ENCODE peak calls at places on chromosomes 7 and 10, in eight cellular contexts. R is T-helper 9 cell; M is sigmoid colon; S is stimulated activated CD8-positive, alpha-beta memory T cell treated with anti-CD3 and anti-CD28 coated beads, Interleukin-2, amount 100 ng/mL, for 1 hour; T is neural crest cell; I is hippocampal formation; U is RPMI8226; J is NCI-H446. Z is an unnamed sample.

GRCh38 chr7:20438665-20439376 is 108.1 kb downstream of the ITGB8 start:
- DNase-seq in R (no peak), M (no peak), S (no peak), T (no peak), I (no peak), U (no peak), J (peak; percentile 21), Z (no peak)

GRCh38 chr10:62379394-62379793 is 5.2 kb downstream of the ZNF365 start:
- DNase-seq in R (no peak), M (no peak), S (no peak), T (no peak), I (peak; percentile 37), U (no peak), J (no peak), Z (no peak)

GRCh38 chr10:107623292-107623691 is 458.8 kb upstream of the SORCS1 start:
- DNase-seq in R (no peak), M (no peak), S (no peak), T (no peak), I (no peak), U (no peak), J (no peak), Z (no peak)

GRCh38 chr10:65234261-65234660 is 1691.6 kb upstream of the LRRTM3 start:
- DNase-seq in R (no peak), M (no peak), S (no peak), T (no peak), I (no peak), U (no peak), J (no peak), Z (peak; percentile 4)

GRCh38 chr10:77582710-77583115 is 54.9 kb downstream of the KCNMA1 start:
- DNase-seq in R (no peak), M (peak; percentile 61), S (no peak), T (no peak), I (no peak), U (no peak), J (no peak), Z (peak; percentile 98)

GRCh38 chr7:69862413-69863064 is 264.3 kb downstream of the AUTS2 start:
- DNase-seq in R (no peak), M (no peak), S (no peak), T (no peak), I (no peak), U (no peak), J (no peak), Z (no peak)

GRCh38 chr10:122139226-122139625 is 131.9 kb upstream of the BTBD16 start:
- DNase-seq in R (no peak), M (no peak), S (no peak), T (no peak), I (no peak), U (no peak), J (no peak), Z (no peak)

GRCh38 chr10:95509281-95509680 is 51.9 kb downstream of the SORBS1 start:
- DNase-seq in R (no peak), M (no peak), S (no peak), T (no peak), I (no peak), U (no peak), J (no peak), Z (no peak)

GRCh38 chr7:142319970-142320369 is 62.1 kb upstream of the PRSS58 start:
- DNase-seq in R (peak; percentile 19), M (no peak), S (no peak), T (no peak), I (no peak), U (peak; percentile 65), J (no peak), Z (no peak)

GRCh38 chr7:73606801-73607691 is 17.3 kb downstream of the MLXIPL start:
- DNase-seq in R (peak; percentile 73), M (no peak), S (peak; percentile 35), T (peak; percentile 89), I (peak; percentile 22), U (peak; percentile 67), J (peak; percentile 36), Z (peak; percentile 48)

GRCh38 chr7:605661-606450 is 86.2 kb upstream of the PDGFA start:
- DNase-seq in R (no peak), M (no peak), S (no peak), T (no peak), I (no peak), U (no peak), J (no peak), Z (no peak)

GRCh38 chr7:111198255-111198654 is 107.3 kb downstream of the LRRN3 start:
- DNase-seq in R (no peak), M (no peak), S (no peak), T (no peak), I (no peak), U (no peak), J (no peak), Z (peak; percentile 99)

GRCh38 chr7:44530990-44531389 is 10.1 kb downstream of the NPC1L1 start:
- DNase-seq in R (no peak), M (no peak), S (no peak), T (no peak), I (no peak), U (peak; percentile 53), J (no peak), Z (no peak)

GRCh38 chr7:87192784-87193487 is 26.6 kb downstream of the TMEM243 start:
- DNase-seq in R (no peak), M (no peak), S (no peak), T (no peak), I (no peak), U (no peak), J (no peak), Z (no peak)

GRCh38 chr7:33774762-33775523 is 130.4 kb upstream of the BMPER start:
- DNase-seq in R (no peak), M (peak; percentile 70), S (no peak), T (no peak), I (peak; percentile 9), U (no peak), J (peak; percentile 71), Z (peak; percentile 80)

GRCh38 chr7:37016073-37016878 is 292.0 kb upstream of the AOAH start:
- DNase-seq in R (no peak), M (no peak), S (no peak), T (no peak), I (no peak), U (no peak), J (no peak), Z (no peak)

GRCh38 chr7:44761207-44762161 is 12.8 kb downstream of the ZMIZ2 start:
- DNase-seq in R (no peak), M (peak; percentile 87), S (no peak), T (no peak), I (peak; percentile 8), U (no peak), J (no peak), Z (no peak)

GRCh38 chr10:75062191-75062849 is 49.1 kb upstream of the SAMD8 start:
- DNase-seq in R (no peak), M (no peak), S (no peak), T (no peak), I (no peak), U (no peak), J (peak; percentile 79), Z (peak; percentile 71)

GRCh38 chr10:11245510-11245909 is 227.8 kb downstream of the CELF2 start:
- DNase-seq in R (no peak), M (no peak), S (no peak), T (no peak), I (no peak), U (peak; percentile 90), J (no peak), Z (no peak)

GRCh38 chr7:16846611-16847165 is 35.1 kb downstream of the AGR3 start:
- DNase-seq in R (no peak), M (no peak), S (no peak), T (no peak), I (no peak), U (no peak), J (no peak), Z (no peak)

GRCh38 chr10:97499561-97500296 is 1.0 kb downstream of the UBTD1 start:
- DNase-seq in R (no peak), M (peak; percentile 92), S (no peak), T (peak; percentile 30), I (peak; percentile 49), U (peak; percentile 26), J (peak; percentile 2), Z (peak; percentile 68)

GRCh38 chr7:52486267-52486666 is 549.2 kb upstream of the POM121L12 start:
- DNase-seq in R (no peak), M (no peak), S (no peak), T (no peak), I (no peak), U (no peak), J (no peak), Z (no peak)

GRCh38 chr10:105409370-105409769 is 768.3 kb downstream of the SORCS3 start:
- DNase-seq in R (no peak), M (no peak), S (no peak), T (no peak), I (no peak), U (no peak), J (no peak), Z (no peak)

GRCh38 chr10:71244638-71245419 is 32.5 kb downstream of the UNC5B start:
- DNase-seq in R (no peak), M (peak; percentile 84), S (no peak), T (no peak), I (no peak), U (no peak), J (no peak), Z (no peak)

Z was measured in M059J.